ENCODE peak calls at places on chromosomes 2 and 18, in seven cellular contexts. S is psoas muscle, E is Right ventricle myocardium superior, X is gastrocnemius medialis, O is heart left ventricle, F is A549, N is upper lobe of right lung. M is an unnamed sample.

GRCh38 chr2:65017335-65017734 is 28.1 kb downstream of the SLC1A4 start:
- ATAC-seq in S (no peak), E (peak), X (no peak), O (peak), F (no peak), N (peak), M (no peak)

GRCh38 chr2:135815269-135815668 is 21.7 kb downstream of the LCT start:
- ATAC-seq in S (no peak), E (no peak), X (no peak), O (no peak), F (no peak), N (no peak), M (no peak)

GRCh38 chr2:26562811-26563645 is 78.1 kb downstream of the CIB4 start:
- ATAC-seq in S (peak), E (peak), X (no peak), O (peak), F (no peak), N (peak), M (peak)

GRCh38 chr18:26436176-26437031 is 111.9 kb downstream of the KCTD1 start:
- ATAC-seq in S (no peak), E (no peak), X (no peak), O (peak), F (peak), N (no peak), M (peak)

GRCh38 chr2:234029150-234029733 is 21.3 kb upstream of the SPP2 start:
- ATAC-seq in S (no peak), E (no peak), X (no peak), O (no peak), F (peak), N (no peak), M (no peak)

GRCh38 chr2:160878622-160879021 is 281.6 kb upstream of the TANK start:
- ATAC-seq in S (no peak), E (peak), X (no peak), O (no peak), F (no peak), N (no peak), M (no peak)

GRCh38 chr18:12944724-12945123 is 3.1 kb upstream of the SEH1L start:
- ATAC-seq in S (no peak), E (no peak), X (no peak), O (no peak), F (no peak), N (no peak), M (no peak)

GRCh38 chr2:198316231-198316630 is 511.8 kb downstream of the PLCL1 start:
- ATAC-seq in S (no peak), E (no peak), X (no peak), O (no peak), F (no peak), N (no peak), M (no peak)

GRCh38 chr2:57782587-57782986 is 264.0 kb upstream of the VRK2 start:
- ATAC-seq in S (no peak), E (no peak), X (no peak), O (no peak), F (no peak), N (no peak), M (no peak)

GRCh38 chr18:47204908-47205522 is 28.9 kb upstream of the IER3IP1 start:
- ATAC-seq in S (no peak), E (peak), X (peak), O (peak), F (peak), N (peak), M (no peak)

GRCh38 chr2:119941981-119942513 is 70.8 kb upstream of the EPB41L5 start:
- ATAC-seq in S (no peak), E (peak), X (no peak), O (no peak), F (no peak), N (no peak), M (no peak)

GRCh38 chr18:6004683-6005082 is 109.4 kb upstream of the TMEM200C start:
- ATAC-seq in S (no peak), E (no peak), X (no peak), O (no peak), F (no peak), N (no peak), M (no peak)

GRCh38 chr2:127305985-127306585 is 12.1 kb upstream of the ERCC3 start:
- ATAC-seq in S (no peak), E (no peak), X (no peak), O (no peak), F (no peak), N (peak), M (no peak)